ENCODE peak calls at places on chromosomes 13 and 19, in four cellular contexts. S, E, D and X are unnamed samples.

GRCh38 chr19:8151499-8152035 is 2.2 kb upstream of the FBN3 start:
- DNase-seq in S (no peak), E (no peak), D (no peak), X (no peak)

GRCh38 chr19:5306531-5306930 is 34.1 kb downstream of the PTPRS start:
- DNase-seq in S (no peak), E (no peak), D (no peak), X (no peak)

GRCh38 chr19:17948474-17948966 is 15.7 kb downstream of the CCDC124 start:
- DNase-seq in S (no peak), E (no peak), D (no peak), X (no peak)

GRCh38 chr13:31096624-31097302 is 64.9 kb downstream of the HSPH1 start:
- DNase-seq in S (no peak), E (peak), D (no peak), X (no peak)

GRCh38 chr19:1811472-1811894 is 593 bp downstream of the ATP8B3 start:
- DNase-seq in S (peak), E (peak), D (peak), X (no peak)

GRCh38 chr19:11247391-11247790 is 8.0 kb downstream of the ANGPTL8 start:
- DNase-seq in S (peak), E (no peak), D (peak), X (no peak)

GRCh38 chr19:52689804-52690394 is 44.9 kb downstream of the ZNF611 start:
- DNase-seq in S (peak), E (peak), D (peak), X (peak)

GRCh38 chr13:42971670-42972355 is 20.2 kb downstream of the EPSTI1 start:
- DNase-seq in S (peak), E (no peak), D (no peak), X (no peak)

GRCh38 chr19:13615890-13616289 is 109.6 kb upstream of the CACNA1A start:
- DNase-seq in S (no peak), E (no peak), D (no peak), X (no peak)

GRCh38 chr19:2339644-2340310 is 11.3 kb downstream of the SPPL2B start:
- DNase-seq in S (no peak), E (no peak), D (no peak), X (no peak)

GRCh38 chr13:74134777-74135305 is 637 bp upstream of the KLF12 start:
- DNase-seq in S (no peak), E (peak), D (no peak), X (peak)

GRCh38 chr13:92460479-92460878 is 766.1 kb upstream of the GPC6 start:
- DNase-seq in S (peak), E (peak), D (no peak), X (no peak)

GRCh38 chr19:48509467-48510194 is 2.0 kb downstream of the LMTK3 start:
- DNase-seq in S (no peak), E (no peak), D (no peak), X (no peak)

GRCh38 chr13:28574617-28575142 is 79.8 kb upstream of the FLT1 start:
- DNase-seq in S (peak), E (peak), D (no peak), X (peak)

GRCh38 chr19:15790096-15790495 is 2.6 kb downstream of the OR10H5 start:
- DNase-seq in S (no peak), E (no peak), D (no peak), X (no peak)

GRCh38 chr13:36817996-36818395 is 1.0 kb upstream of the RFXAP start:
- DNase-seq in S (no peak), E (no peak), D (no peak), X (no peak)
- TF ChIP-seq CTCF in S (no peak), E (no peak), D (no peak), X (no peak)

GRCh38 chr13:40167327-40167726 is 499.1 kb downstream of the FOXO1 start:
- DNase-seq in S (no peak), E (no peak), D (no peak), X (no peak)

GRCh38 chr13:40161931-40162330 is 504.5 kb downstream of the FOXO1 start:
- DNase-seq in S (no peak), E (no peak), D (no peak), X (no peak)

GRCh38 chr13:40164137-40164536 is 502.3 kb downstream of the FOXO1 start:
- DNase-seq in S (no peak), E (no peak), D (no peak), X (no peak)

GRCh38 chr13:40168425-40169155 is 497.9 kb downstream of the FOXO1 start:
- DNase-seq in S (no peak), E (no peak), D (no peak), X (no peak)

DNA sequence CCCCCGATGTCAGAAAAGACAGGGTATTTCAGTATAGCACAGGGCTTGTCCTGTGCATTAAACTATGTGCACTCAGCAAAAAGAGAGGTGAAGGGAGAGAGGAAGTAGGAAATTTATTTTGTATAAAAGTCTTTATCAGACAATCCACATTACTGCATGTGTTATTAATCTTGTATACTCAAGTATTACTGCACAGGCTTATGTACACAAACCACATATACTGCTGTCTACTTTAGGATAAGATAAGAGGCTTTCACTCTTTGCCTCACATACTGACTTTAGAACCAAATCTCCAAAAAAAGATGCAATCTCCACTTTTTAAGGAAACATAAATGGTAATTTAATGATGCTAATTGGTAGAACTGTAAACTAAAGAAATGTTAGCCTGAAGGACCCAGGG is 500.9 kb downstream of the FOXO1 start:
- DNase-seq in S (no peak), E (no peak), D (no peak), X (no peak)
- TF ChIP-seq CTCF in S (no peak), E (no peak), D (no peak), X (no peak)

GRCh38 chr13:25967144-25967543 is 84.7 kb downstream of the SHISA2 start:
- DNase-seq in S (no peak), E (no peak), D (no peak), X (no peak)
- TF ChIP-seq CTCF in S (no peak), E (no peak), D (no peak), X (no peak)

DNA sequence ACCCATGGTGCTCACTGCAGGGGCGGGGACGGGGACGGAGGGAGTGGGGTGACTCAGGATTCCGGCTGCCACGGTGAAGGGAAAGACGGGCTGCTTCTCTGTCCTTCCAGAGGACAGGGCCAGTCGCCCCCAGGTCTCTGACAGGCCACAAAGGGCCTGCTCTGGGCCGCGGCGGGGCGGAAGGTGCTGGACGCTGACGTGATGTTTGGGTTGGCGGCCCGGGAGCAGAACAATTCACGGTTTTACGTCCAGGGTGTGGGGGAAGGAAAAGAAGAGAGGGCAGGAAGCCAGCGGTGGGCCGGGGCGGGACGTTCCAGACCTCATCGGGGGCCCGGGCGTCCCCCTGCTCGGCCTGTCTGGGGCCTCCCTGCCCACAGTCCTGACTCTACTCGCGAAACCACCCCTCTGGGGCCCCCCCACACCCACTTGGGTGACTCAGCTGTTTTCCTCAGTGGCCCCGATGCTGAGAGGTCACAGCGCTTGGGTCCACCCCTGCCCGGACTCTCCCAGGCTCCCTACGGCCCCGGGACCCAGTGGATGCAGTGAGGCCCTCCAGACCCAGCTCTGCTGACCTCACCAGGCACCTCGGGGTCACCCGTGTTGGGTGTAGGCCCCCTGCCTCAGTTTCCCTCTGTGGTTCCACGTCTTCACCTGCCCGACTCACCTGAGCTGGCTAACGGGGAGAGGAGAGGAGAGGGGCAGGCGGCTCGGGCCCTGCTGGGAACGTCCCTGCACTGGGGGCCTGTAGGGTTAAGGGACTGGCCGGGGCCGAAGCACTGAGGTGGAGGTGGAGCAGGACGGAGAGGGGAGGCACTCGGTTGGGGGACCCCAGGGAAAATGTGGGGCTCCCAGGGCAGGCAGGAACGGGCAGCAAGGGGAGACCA is 29.2 kb downstream of the PIP5K1C start:
- DNase-seq in S (peak), E (peak), D (peak), X (no peak)
- TF ChIP-seq CTCF in S (no peak), E (no peak), D (no peak), X (no peak)

GRCh38 chr13:110227416-110227815 is 79.5 kb downstream of the COL4A1 start:
- DNase-seq in S (no peak), E (no peak), D (no peak), X (no peak)
- TF ChIP-seq CTCF in S (no peak), E (no peak), D (no peak), X (no peak)

DNA sequence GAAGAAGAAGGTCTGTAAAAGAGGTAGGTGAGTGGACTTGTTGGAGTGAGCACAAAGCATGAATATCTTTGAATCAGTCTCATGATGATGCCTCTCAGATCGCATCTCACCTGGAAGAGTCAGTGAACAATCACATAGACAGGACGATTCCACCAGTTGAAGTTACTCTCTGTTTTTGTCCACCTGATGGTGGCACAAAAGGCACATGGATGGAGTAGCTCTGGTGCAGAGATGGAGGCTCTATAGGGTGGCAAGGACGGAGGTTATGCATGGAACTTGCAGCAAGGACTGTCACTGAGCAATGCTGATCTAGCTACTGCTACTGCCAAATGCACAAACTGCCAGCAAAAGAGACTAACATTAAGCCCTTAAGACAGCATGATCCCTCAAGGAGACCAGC is 10.3 kb upstream of the MYCBP2 start:
- DNase-seq in S (no peak), E (no peak), D (no peak), X (no peak)
- TF ChIP-seq CTCF in S (no peak), E (no peak), D (no peak), X (no peak)